ENCODE peak calls at places on chromosomes 12 and 14, in ten cellular contexts. G, J, X, A, R, U, L, F, Q and K are unnamed samples.
A peak's percentile ranks its signal among the peaks of the same experiment; 100 is the strongest.

GRCh38 chr12:28479683-28480082 is 289.4 kb downstream of the CCDC91 start:
- DNase-seq in G (no peak), J (no peak), X (no peak), A (no peak), R (no peak), U (no peak), L (no peak), F (no peak), Q (no peak), K (peak; percentile 50)

GRCh38 chr14:93707475-93707874 is 80.8 kb downstream of the PRIMA1 start:
- DNase-seq in G (no peak), J (no peak), X (no peak), A (no peak), R (no peak), U (no peak), L (no peak), F (no peak), Q (no peak), K (peak; percentile 2)

GRCh38 chr12:14454098-14454907 is 88.8 kb downstream of the ATF7IP start:
- DNase-seq in G (peak; percentile 14), J (peak; percentile 34), X (no peak), A (peak; percentile 79), R (peak; percentile 61), U (no peak), L (no peak), F (peak; percentile 29), Q (peak; percentile 45), K (peak; percentile 59)

GRCh38 chr12:15205341-15206010 is 15.7 kb downstream of the RERG start:
- DNase-seq in G (no peak), J (no peak), X (no peak), A (no peak), R (peak; percentile 84), U (no peak), L (no peak), F (no peak), Q (no peak), K (peak; percentile 49)

GRCh38 chr12:2826721-2827515 is 7.9 kb downstream of the NRIP2 start:
- DNase-seq in G (no peak), J (no peak), X (no peak), A (no peak), R (no peak), U (no peak), L (no peak), F (no peak), Q (no peak), K (no peak)

GRCh38 chr14:77314043-77314442 is 6.6 kb downstream of the POMT2 start:
- DNase-seq in G (no peak), J (peak; percentile 89), X (no peak), A (no peak), R (peak; percentile 89), U (no peak), L (no peak), F (peak; percentile 86), Q (no peak), K (peak; percentile 92)

GRCh38 chr14:79373451-79373850 is 837.9 kb downstream of the DIO2 start:
- DNase-seq in G (no peak), J (no peak), X (no peak), A (no peak), R (no peak), U (no peak), L (no peak), F (no peak), Q (no peak), K (no peak)

GRCh38 chr14:91924871-91925726 is 22.4 kb downstream of the FBLN5 start:
- DNase-seq in G (no peak), J (no peak), X (no peak), A (no peak), R (no peak), U (no peak), L (no peak), F (no peak), Q (no peak), K (no peak)

GRCh38 chr12:77999074-77999715 is 168.5 kb downstream of the NAV3 start:
- DNase-seq in G (no peak), J (no peak), X (no peak), A (no peak), R (no peak), U (no peak), L (no peak), F (no peak), Q (no peak), K (no peak)

GRCh38 chr12:89461649-89462612 is 62.7 kb downstream of the GALNT4 start:
- DNase-seq in G (no peak), J (peak; percentile 82), X (peak; percentile 50), A (peak; percentile 47), R (peak; percentile 80), U (no peak), L (no peak), F (peak; percentile 80), Q (no peak), K (peak; percentile 82)

GRCh38 chr14:89625208-89625987 is 208.4 kb upstream of the FOXN3 start:
- DNase-seq in G (no peak), J (no peak), X (peak; percentile 79), A (peak; percentile 37), R (no peak), U (no peak), L (no peak), F (no peak), Q (peak; percentile 47), K (no peak)